ENCODE peak calls at places on chromosomes 5 and 9, in nine cellular contexts. E is HTR-8/SVneo, X is H1, W is HS-5, R is T-cell, G is NCI-H345, N is HepG2, Q is dorsolateral prefrontal cortex, M is NCI-H1105 treated with DMSO at 0.1 percent for 48 hours. S is an unnamed sample.

GRCh38 chr5:98111686-98112085 is 661.8 kb upstream of the RGMB start:
- DNase-seq in E (no peak), X (no peak), W (no peak), R (no peak), G (no peak), N (no peak), Q (no peak), M (no peak), S (no peak)

GRCh38 chr9:108057421-108058136 is 568.0 kb upstream of the KLF4 start:
- DNase-seq in E (peak), X (no peak), W (peak), R (no peak), G (no peak), N (no peak), Q (no peak), M (no peak), S (no peak)

GRCh38 chr5:9437741-9438240 is 108.1 kb downstream of the SEMA5A start:
- DNase-seq in E (no peak), X (no peak), W (peak), R (no peak), G (no peak), N (no peak), Q (no peak), M (no peak), S (no peak)

GRCh38 chr5:7877851-7878250 is 8.9 kb downstream of the MTRR start:
- DNase-seq in E (no peak), X (no peak), W (no peak), R (no peak), G (no peak), N (peak), Q (no peak), M (no peak), S (no peak)

GRCh38 chr9:134459164-134459563 is 132.9 kb downstream of the RXRA start:
- DNase-seq in E (no peak), X (no peak), W (no peak), R (no peak), G (no peak), N (no peak), Q (no peak), M (no peak), S (no peak)

GRCh38 chr5:43389679-43390329 is 22.4 kb downstream of the CCL28 start:
- DNase-seq in E (peak), X (peak), W (peak), R (peak), G (peak), N (peak), Q (no peak), M (peak), S (peak)

GRCh38 chr9:3136999-3137675 is 293.2 kb upstream of the PUM3 start:
- DNase-seq in E (peak), X (no peak), W (no peak), R (no peak), G (no peak), N (no peak), Q (no peak), M (no peak), S (no peak)

GRCh38 chr5:91283899-91284298 is 99.2 kb downstream of the ARRDC3 start:
- DNase-seq in E (no peak), X (no peak), W (no peak), R (no peak), G (no peak), N (no peak), Q (no peak), M (no peak), S (no peak)

GRCh38 chr5:109455598-109456096 is 45.9 kb upstream of the PJA2 start:
- DNase-seq in E (peak), X (no peak), W (peak), R (no peak), G (no peak), N (peak), Q (no peak), M (no peak), S (no peak)

GRCh38 chr9:86508208-86508903 is 154.1 kb upstream of the TUT7 start:
- DNase-seq in E (no peak), X (no peak), W (no peak), R (no peak), G (no peak), N (no peak), Q (no peak), M (no peak), S (no peak)

GRCh38 chr9:31542384-31543055 is 841.9 kb upstream of the ACO1 start:
- DNase-seq in E (peak), X (no peak), W (peak), R (peak), G (peak), N (peak), Q (no peak), M (peak), S (peak)

GRCh38 chr5:138986186-138986775 is 111.1 kb upstream of the LRRTM2 start:
- DNase-seq in E (no peak), X (peak), W (no peak), R (no peak), G (no peak), N (no peak), Q (no peak), M (no peak), S (no peak)

GRCh38 chr5:43161244-43161643 is 30.8 kb upstream of the NIM1K start:
- DNase-seq in E (no peak), X (no peak), W (no peak), R (peak), G (no peak), N (no peak), Q (no peak), M (no peak), S (no peak)

GRCh38 chr5:122332589-122333555 is 20.8 kb downstream of the SNCAIP start:
- DNase-seq in E (no peak), X (no peak), W (no peak), R (no peak), G (no peak), N (no peak), Q (no peak), M (no peak), S (no peak)

GRCh38 chr9:117815315-117815714 is 111.1 kb downstream of the TLR4 start:
- DNase-seq in E (no peak), X (no peak), W (no peak), R (no peak), G (no peak), N (no peak), Q (no peak), M (no peak), S (no peak)

GRCh38 chr9:127096208-127096607 is 26.2 kb downstream of the ANGPTL2 start:
- DNase-seq in E (no peak), X (no peak), W (no peak), R (no peak), G (no peak), N (no peak), Q (no peak), M (no peak), S (no peak)

GRCh38 chr5:119418782-119419101 is 33.6 kb upstream of the HSD17B4 start:
- DNase-seq in E (no peak), X (no peak), W (no peak), R (no peak), G (no peak), N (no peak), Q (no peak), M (no peak), S (no peak)

GRCh38 chr9:35649431-35650340 is 1.0 kb downstream of the SIT1 start:
- DNase-seq in E (no peak), X (no peak), W (no peak), R (peak), G (no peak), N (no peak), Q (no peak), M (no peak), S (no peak)

GRCh38 chr5:67206381-67207328 is 10.1 kb upstream of the CD180 start:
- DNase-seq in E (peak), X (no peak), W (peak), R (peak), G (no peak), N (peak), Q (no peak), M (no peak), S (no peak)

GRCh38 chr5:6792911-6793451 is 79.7 kb downstream of the TENT4A start:
- DNase-seq in E (no peak), X (no peak), W (no peak), R (no peak), G (no peak), N (no peak), Q (no peak), M (no peak), S (no peak)

GRCh38 chr5:72138943-72139467 is 31.7 kb downstream of the MAP1B start:
- DNase-seq in E (no peak), X (no peak), W (peak), R (no peak), G (no peak), N (no peak), Q (no peak), M (no peak), S (no peak)

GRCh38 chr5:111697881-111698757 is 58.9 kb downstream of the NREP start:
- DNase-seq in E (peak), X (no peak), W (no peak), R (no peak), G (no peak), N (no peak), Q (no peak), M (no peak), S (no peak)

GRCh38 chr9:89815903-89816573 is 211.2 kb downstream of the GADD45G start:
- DNase-seq in E (no peak), X (no peak), W (no peak), R (no peak), G (no peak), N (no peak), Q (no peak), M (no peak), S (no peak)